ENCODE peak calls at places on chromosomes 2 and 18, in four cellular contexts. J is K562, P is HL-60, U is GM12878. L is an unnamed sample.

GRCh38 chr2:69054431-69054830 is 41.5 kb downstream of the ANTXR1 start:
- DNase-seq in J (no peak), P (no peak), U (peak), L (peak)

GRCh38 chr2:239927424-239927981 is 97.6 kb downstream of the NDUFA10 start:
- DNase-seq in J (peak), P (no peak), U (no peak), L (no peak)

GRCh38 chr2:221818569-221818968 is 246.5 kb upstream of the EPHA4 start:
- DNase-seq in J (no peak), P (no peak), U (no peak), L (no peak)

GRCh38 chr18:8501044-8501443 is 108.2 kb upstream of the RAB12 start:
- DNase-seq in J (no peak), P (no peak), U (no peak), L (no peak)

GRCh38 chr18:36496022-36496421 is 198.5 kb downstream of the FHOD3 start:
- DNase-seq in J (no peak), P (no peak), U (no peak), L (no peak)

GRCh38 chr2:5315512-5315911 is 376.7 kb upstream of the SOX11 start:
- DNase-seq in J (no peak), P (no peak), U (no peak), L (no peak)

GRCh38 chr2:240889601-240890560 is 6.1 kb downstream of the MAB21L4 start:
- DNase-seq in J (no peak), P (no peak), U (no peak), L (no peak)

GRCh38 chr2:174729797-174730529 is 34.3 kb downstream of the CHRNA1 start:
- DNase-seq in J (no peak), P (no peak), U (no peak), L (no peak)

GRCh38 chr2:234880551-234881211 is 71.1 kb upstream of the SH3BP4 start:
- DNase-seq in J (no peak), P (peak), U (no peak), L (no peak)

GRCh38 chr2:133457862-133458261 is 110.4 kb downstream of the NCKAP5 start:
- DNase-seq in J (no peak), P (no peak), U (no peak), L (no peak)

GRCh38 chr2:165920748-165921147 is 32.8 kb downstream of the TTC21B start:
- DNase-seq in J (no peak), P (no peak), U (no peak), L (no peak)

GRCh38 chr2:172230783-172231446 is 128.2 kb upstream of the DLX2 start:
- DNase-seq in J (no peak), P (no peak), U (no peak), L (no peak)

GRCh38 chr18:77002496-77002895 is 130.1 kb downstream of the MBP start:
- DNase-seq in J (no peak), P (no peak), U (no peak), L (no peak)

GRCh38 chr18:60601249-60601648 is 228.7 kb upstream of the MC4R start:
- DNase-seq in J (no peak), P (no peak), U (no peak), L (no peak)

GRCh38 chr2:169964740-169965139 is 137.5 kb downstream of the UBR3 start:
- DNase-seq in J (no peak), P (no peak), U (no peak), L (no peak)

GRCh38 chr2:46286715-46287114 is 10.5 kb upstream of the EPAS1 start:
- DNase-seq in J (no peak), P (no peak), U (no peak), L (no peak)

GRCh38 chr2:186749179-186749578 is 55.3 kb downstream of the FAM171B start:
- DNase-seq in J (no peak), P (no peak), U (no peak), L (no peak)

GRCh38 chr2:176419591-176420071 is 150.4 kb downstream of the MTX2 start:
- DNase-seq in J (no peak), P (no peak), U (no peak), L (no peak)

GRCh38 chr2:36499128-36499820 is 98.7 kb downstream of the FEZ2 start:
- DNase-seq in J (no peak), P (no peak), U (no peak), L (no peak)

GRCh38 chr2:233764264-233764663 is 4.2 kb downstream of the UGT1A1 start:
- DNase-seq in J (no peak), P (no peak), U (no peak), L (no peak)

GRCh38 chr2:232415736-232416520 is 9.3 kb downstream of the ALPG start:
- DNase-seq in J (no peak), P (no peak), U (no peak), L (no peak)

GRCh38 chr2:70561893-70562292 is 8.3 kb upstream of the TGFA start:
- DNase-seq in J (no peak), P (no peak), U (no peak), L (no peak)

GRCh38 chr2:64947906-64948305 is 41.3 kb upstream of the SLC1A4 start:
- DNase-seq in J (no peak), P (no peak), U (no peak), L (no peak)

GRCh38 chr2:64946737-64947090 is 42.5 kb upstream of the SLC1A4 start:
- DNase-seq in J (no peak), P (no peak), U (no peak), L (no peak)

GRCh38 chr2:64944484-64944883 is 44.7 kb upstream of the SLC1A4 start:
- DNase-seq in J (no peak), P (no peak), U (no peak), L (no peak)

GRCh38 chr2:64943387-64944150 is 45.6 kb upstream of the SLC1A4 start:
- DNase-seq in J (no peak), P (no peak), U (no peak), L (no peak)

DNA sequence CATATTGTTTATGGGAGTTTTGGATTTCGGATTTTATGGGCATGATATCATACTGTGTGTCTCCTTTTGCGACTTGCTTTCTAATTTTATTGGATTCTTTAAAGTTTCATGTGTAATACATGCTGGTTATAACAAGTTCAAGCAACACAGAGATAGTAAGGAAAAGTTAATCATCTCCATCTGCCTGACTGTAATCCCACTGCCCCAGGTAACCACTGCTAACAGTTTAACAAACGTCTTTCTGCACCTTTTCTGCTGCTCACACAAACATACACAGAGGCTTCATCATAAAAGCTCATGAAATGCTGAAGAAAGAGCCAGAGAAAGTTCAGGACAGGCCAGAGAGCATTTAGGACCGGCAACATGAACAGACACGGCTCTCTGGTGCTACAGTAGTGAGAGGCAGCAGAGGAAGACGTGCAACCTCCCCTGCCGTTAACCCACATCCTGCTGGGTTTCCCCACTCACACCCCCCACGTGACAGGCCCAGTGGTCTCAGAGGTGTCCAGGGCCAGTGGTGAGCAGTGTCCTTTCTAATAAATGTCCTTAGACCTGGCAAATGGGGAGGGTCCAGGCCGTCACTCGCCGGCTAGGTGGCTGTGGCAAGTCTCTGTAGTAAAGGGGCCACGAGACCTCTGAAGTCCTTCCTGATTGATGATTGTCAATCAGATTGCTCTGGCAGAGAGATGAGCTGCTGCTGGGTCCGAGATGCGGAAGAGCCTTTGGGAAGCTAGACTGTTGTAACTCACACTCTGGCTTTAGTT is 43.0 kb upstream of the SLC1A4 start:
- DNase-seq in J (no peak), P (peak), U (peak), L (peak)
- TF ChIP-seq SPI1 in J (no peak), P (peak), U (peak), L (peak)

GRCh38 chr18:31587538-31587937 is 4.1 kb upstream of the TTR start:
- DNase-seq in J (no peak), P (no peak), U (no peak), L (no peak)

GRCh38 chr18:31586616-31587015 is 5.1 kb upstream of the TTR start:
- DNase-seq in J (no peak), P (no peak), U (no peak), L (no peak)

GRCh38 chr18:31579375-31579774 is 12.3 kb upstream of the TTR start:
- DNase-seq in J (no peak), P (no peak), U (no peak), L (no peak)

GRCh38 chr18:31581498-31582197 is 10.0 kb upstream of the TTR start:
- DNase-seq in J (no peak), P (no peak), U (no peak), L (no peak)

DNA sequence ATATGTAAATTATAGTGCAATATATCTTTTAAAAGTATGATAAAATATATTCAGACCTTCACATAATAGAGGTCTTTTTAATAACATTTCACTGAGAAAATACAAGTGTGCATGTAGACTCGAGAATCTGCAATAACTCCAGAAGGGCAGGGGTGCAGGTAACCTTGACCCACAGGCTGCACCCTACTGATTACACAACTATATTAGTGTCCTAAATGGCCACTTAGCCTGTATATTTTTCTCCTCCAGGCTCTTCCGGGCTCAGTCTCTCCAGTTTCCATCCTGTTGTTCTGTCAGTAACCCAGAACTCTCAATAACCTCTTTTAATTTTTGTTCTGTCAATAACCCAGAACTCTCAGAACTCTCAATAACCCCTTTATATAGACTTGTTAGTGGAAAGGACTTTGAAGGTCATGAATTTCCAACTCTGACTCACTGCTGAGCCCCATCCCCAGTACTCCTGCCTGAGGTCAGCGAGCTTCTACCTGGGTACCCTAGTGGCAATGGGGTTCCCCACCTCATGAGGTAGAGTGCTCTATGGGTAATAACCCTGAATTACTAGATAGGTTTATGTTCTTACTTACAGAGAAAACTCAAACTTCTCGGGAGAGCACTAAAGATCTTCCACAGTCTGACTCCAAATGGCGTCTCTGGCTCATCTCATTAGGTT is 8.4 kb upstream of the TTR start:
- DNase-seq in J (no peak), P (no peak), U (no peak), L (no peak)
- TF ChIP-seq SPI1 in J (no peak), P (no peak), U (no peak), L (no peak)

GRCh38 chr2:229901819-229902218 is 20.0 kb downstream of the TRIP12 start:
- DNase-seq in J (peak), P (no peak), U (no peak), L (no peak)

GRCh38 chr2:229899604-229900003 is 22.2 kb downstream of the TRIP12 start:
- DNase-seq in J (no peak), P (no peak), U (no peak), L (no peak)

GRCh38 chr2:229900012-229900411 is 21.8 kb downstream of the TRIP12 start:
- DNase-seq in J (no peak), P (no peak), U (no peak), L (no peak)

DNA sequence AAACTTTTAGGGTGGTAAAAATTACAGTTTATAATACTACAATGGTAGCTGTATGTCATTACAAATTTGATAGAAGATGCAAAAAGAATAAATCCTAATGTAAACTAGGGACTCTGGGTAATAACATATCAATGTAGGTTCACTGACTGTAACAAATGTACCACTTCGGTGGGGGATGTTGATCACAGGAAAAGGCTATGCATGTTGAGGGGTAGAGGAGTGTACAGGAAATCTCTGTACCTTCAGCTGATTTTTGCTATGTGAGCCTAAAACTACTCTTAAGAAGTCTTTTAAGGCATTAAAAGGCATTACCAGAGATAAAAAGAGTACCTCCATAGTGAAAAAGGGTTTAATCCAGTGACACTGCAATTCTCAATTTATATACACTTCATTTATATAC is 25.0 kb downstream of the TRIP12 start:
- DNase-seq in J (no peak), P (no peak), U (no peak), L (no peak)
- TF ChIP-seq SPI1 in J (no peak), P (no peak), U (no peak), L (no peak)

GRCh38 chr18:50193796-50194622 is 938 bp downstream of the MYO5B start:
- DNase-seq in J (no peak), P (no peak), U (no peak), L (no peak)
- TF ChIP-seq SPI1 in J (no peak), P (no peak), U (no peak), L (no peak)

GRCh38 chr2:192035731-192036442 is 158.8 kb downstream of the TMEFF2 start:
- DNase-seq in J (no peak), P (no peak), U (no peak), L (no peak)

GRCh38 chr2:192043216-192043870 is 151.4 kb downstream of the TMEFF2 start:
- DNase-seq in J (no peak), P (no peak), U (no peak), L (no peak)

GRCh38 chr2:192042126-192042525 is 152.6 kb downstream of the TMEFF2 start:
- DNase-seq in J (no peak), P (no peak), U (no peak), L (no peak)

GRCh38 chr2:192038152-192038551 is 156.6 kb downstream of the TMEFF2 start:
- DNase-seq in J (no peak), P (no peak), U (no peak), L (no peak)
- TF ChIP-seq SPI1 in J (no peak), P (no peak), U (no peak), L (no peak)

DNA sequence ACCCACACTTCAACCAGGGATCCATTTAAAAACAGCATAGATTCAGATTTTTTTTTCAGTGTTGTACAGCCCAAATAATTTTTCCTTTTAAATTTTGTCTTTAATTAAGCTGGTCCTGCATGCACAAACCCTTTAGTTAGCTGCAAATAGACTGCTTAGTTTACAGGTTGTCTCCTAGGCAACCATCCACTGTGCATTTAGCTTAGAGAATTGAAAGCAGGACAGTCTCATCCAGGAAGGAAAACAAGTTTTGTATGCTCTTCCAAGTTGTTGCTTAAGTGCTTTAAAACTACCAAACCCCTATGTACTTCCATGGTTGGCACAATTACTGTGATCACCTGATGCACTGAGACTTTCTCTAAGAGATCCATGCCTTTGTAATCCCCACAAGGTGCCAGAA is at the start of gene MAP3K19:
- DNase-seq in J (no peak), P (no peak), U (no peak), L (no peak)
- TF ChIP-seq SPI1 in J (no peak), P (no peak), U (no peak), L (no peak)

GRCh38 chr18:45248240-45248903 is 366.9 kb upstream of the SLC14A2 start:
- DNase-seq in J (no peak), P (no peak), U (no peak), L (no peak)

GRCh38 chr18:45252474-45252873 is 362.8 kb upstream of the SLC14A2 start:
- DNase-seq in J (no peak), P (no peak), U (no peak), L (no peak)

GRCh38 chr18:45250479-45250878 is 364.8 kb upstream of the SLC14A2 start:
- DNase-seq in J (no peak), P (no peak), U (no peak), L (no peak)

GRCh38 chr18:45251236-45251635 is 364.0 kb upstream of the SLC14A2 start:
- DNase-seq in J (no peak), P (no peak), U (no peak), L (no peak)

GRCh38 chr18:45249306-45249705 is 366.0 kb upstream of the SLC14A2 start:
- DNase-seq in J (no peak), P (no peak), U (no peak), L (no peak)
- TF ChIP-seq SPI1 in J (no peak), P (no peak), U (no peak), L (no peak)

GRCh38 chr18:48166336-48166875 is 235.9 kb upstream of the SMAD2 start:
- DNase-seq in J (no peak), P (no peak), U (no peak), L (no peak)
- TF ChIP-seq SPI1 in J (no peak), P (no peak), U (no peak), L (no peak)

GRCh38 chr18:46856975-46857374 is 60.3 kb downstream of the PIAS2 start:
- DNase-seq in J (no peak), P (no peak), U (no peak), L (no peak)
- TF ChIP-seq SPI1 in J (no peak), P (no peak), U (no peak), L (no peak)

L was measured in GM12891.